ENCODE peak calls at places on chromosomes 13 and 19, in ten cellular contexts. One of them, this sample, is unnamed.

GRCh38 chr19:42242512-42243409 is at the start of gene GSK3A:
- DNase-seq in ovary: peak; percentile 96
- DNase-seq in IMR-90: peak; percentile 99
- DNase-seq in K562: peak; percentile 99
- DNase-seq in tibial nerve: peak; percentile 98
- DNase-seq in heart left ventricle: peak; percentile 99
- DNase-seq in endothelial cell of umbilical vein: peak; percentile 99
- DNase-seq in stomach: peak; percentile 98
- DNase-seq in HepG2: peak; percentile 99
- DNase-seq in uterus: peak; percentile 98
- DNase-seq in this sample: peak; percentile 99

GRCh38 chr19:1416014-1416841 is 8.8 kb downstream of the DAZAP1 start:
- DNase-seq in stomach: no peak
- DNase-seq in tibial nerve: no peak
- DNase-seq in ovary: peak; percentile 54
- DNase-seq in endothelial cell of umbilical vein: no peak
- DNase-seq in K562: no peak
- DNase-seq in IMR-90: peak; percentile 31
- DNase-seq in uterus: no peak
- DNase-seq in HepG2: no peak
- DNase-seq in heart left ventricle: no peak
- DNase-seq in this sample: no peak

GRCh38 chr13:50731400-50731799 is 112.1 kb downstream of the DLEU7 start:
- DNase-seq in K562: no peak
- DNase-seq in endothelial cell of umbilical vein: peak; percentile 82
- DNase-seq in HepG2: no peak
- DNase-seq in IMR-90: peak; percentile 54
- DNase-seq in heart left ventricle: no peak
- DNase-seq in ovary: no peak
- DNase-seq in tibial nerve: no peak
- DNase-seq in uterus: no peak
- DNase-seq in stomach: no peak
- DNase-seq in this sample: no peak

GRCh38 chr13:113964251-113964995 is 9.5 kb downstream of the C13orf46 start:
- DNase-seq in tibial nerve: no peak
- DNase-seq in endothelial cell of umbilical vein: no peak
- DNase-seq in K562: no peak
- DNase-seq in uterus: no peak
- DNase-seq in ovary: peak; percentile 9
- DNase-seq in heart left ventricle: peak; percentile 16
- DNase-seq in stomach: no peak
- DNase-seq in HepG2: no peak
- DNase-seq in IMR-90: no peak
- DNase-seq in this sample: no peak

GRCh38 chr19:45934551-45935230 is 20.1 kb upstream of the NANOS2 start:
- DNase-seq in ovary: no peak
- DNase-seq in uterus: no peak
- DNase-seq in HepG2: no peak
- DNase-seq in tibial nerve: no peak
- DNase-seq in endothelial cell of umbilical vein: no peak
- DNase-seq in K562: peak; percentile 35
- DNase-seq in heart left ventricle: no peak
- DNase-seq in IMR-90: no peak
- DNase-seq in stomach: no peak
- DNase-seq in this sample: no peak

GRCh38 chr13:95698047-95698749 is 21.3 kb downstream of the DNAJC3 start:
- DNase-seq in IMR-90: peak; percentile 17
- DNase-seq in K562: no peak
- DNase-seq in HepG2: no peak
- DNase-seq in endothelial cell of umbilical vein: no peak
- DNase-seq in stomach: no peak
- DNase-seq in tibial nerve: no peak
- DNase-seq in heart left ventricle: no peak
- DNase-seq in uterus: no peak
- DNase-seq in ovary: no peak
- DNase-seq in this sample: no peak

GRCh38 chr19:49361438-49362047 is 673 bp downstream of the TEAD2 start:
- DNase-seq in HepG2: peak; percentile 70
- DNase-seq in tibial nerve: peak; percentile 55
- DNase-seq in ovary: peak; percentile 93
- DNase-seq in uterus: peak; percentile 91
- DNase-seq in heart left ventricle: peak; percentile 88
- DNase-seq in endothelial cell of umbilical vein: peak; percentile 92
- DNase-seq in K562: peak; percentile 88
- DNase-seq in IMR-90: peak; percentile 80
- DNase-seq in stomach: peak; percentile 80
- DNase-seq in this sample: no peak

GRCh38 chr19:32201661-32202060 is 143.7 kb upstream of the ZNF507 start:
- DNase-seq in stomach: no peak
- DNase-seq in IMR-90: no peak
- DNase-seq in HepG2: no peak
- DNase-seq in ovary: no peak
- DNase-seq in tibial nerve: no peak
- DNase-seq in heart left ventricle: no peak
- DNase-seq in uterus: no peak
- DNase-seq in endothelial cell of umbilical vein: peak; percentile 61
- DNase-seq in K562: no peak
- DNase-seq in this sample: no peak

GRCh38 chr13:34521166-34521565 is 420.9 kb upstream of the NBEA start:
- DNase-seq in heart left ventricle: no peak
- DNase-seq in endothelial cell of umbilical vein: no peak
- DNase-seq in K562: no peak
- DNase-seq in stomach: no peak
- DNase-seq in ovary: no peak
- DNase-seq in IMR-90: no peak
- DNase-seq in uterus: no peak
- DNase-seq in HepG2: no peak
- DNase-seq in tibial nerve: no peak
- DNase-seq in this sample: no peak

GRCh38 chr13:114042066-114042815 is 68.4 kb upstream of the C13orf46 start:
- DNase-seq in K562: no peak
- DNase-seq in endothelial cell of umbilical vein: no peak
- DNase-seq in heart left ventricle: no peak
- DNase-seq in ovary: no peak
- DNase-seq in stomach: no peak
- DNase-seq in tibial nerve: no peak
- DNase-seq in IMR-90: no peak
- DNase-seq in HepG2: no peak
- DNase-seq in uterus: no peak
- DNase-seq in this sample: no peak

GRCh38 chr13:65656740-65657329 is 1573.3 kb downstream of the PCDH9 start:
- DNase-seq in stomach: no peak
- DNase-seq in IMR-90: peak; percentile 30
- DNase-seq in heart left ventricle: no peak
- DNase-seq in uterus: no peak
- DNase-seq in endothelial cell of umbilical vein: peak; percentile 30
- DNase-seq in K562: no peak
- DNase-seq in HepG2: no peak
- DNase-seq in tibial nerve: no peak
- DNase-seq in ovary: no peak
- DNase-seq in this sample: no peak

GRCh38 chr13:23667750-23668149 is 97.5 kb downstream of the TNFRSF19 start:
- DNase-seq in endothelial cell of umbilical vein: no peak
- DNase-seq in ovary: no peak
- DNase-seq in heart left ventricle: no peak
- DNase-seq in HepG2: no peak
- DNase-seq in tibial nerve: no peak
- DNase-seq in K562: peak; percentile 7
- DNase-seq in IMR-90: no peak
- DNase-seq in stomach: no peak
- DNase-seq in uterus: no peak
- DNase-seq in this sample: no peak
- TF ChIP-seq CTCF in endothelial cell of umbilical vein: no peak
- TF ChIP-seq CTCF in ovary: no peak
- TF ChIP-seq CTCF in heart left ventricle: no peak
- TF ChIP-seq CTCF in HepG2: peak; percentile 41
- TF ChIP-seq CTCF in tibial nerve: no peak
- TF ChIP-seq CTCF in K562: peak; percentile 12
- TF ChIP-seq CTCF in IMR-90: no peak
- TF ChIP-seq CTCF in stomach: no peak
- TF ChIP-seq CTCF in uterus: no peak
- TF ChIP-seq CTCF in this sample: no peak

GRCh38 chr13:77719128-77719527 is 21.6 kb downstream of the SLAIN1 start:
- DNase-seq in stomach: no peak
- DNase-seq in IMR-90: no peak
- DNase-seq in endothelial cell of umbilical vein: no peak
- DNase-seq in tibial nerve: no peak
- DNase-seq in heart left ventricle: no peak
- DNase-seq in ovary: no peak
- DNase-seq in K562: no peak
- DNase-seq in HepG2: no peak
- DNase-seq in uterus: no peak
- DNase-seq in this sample: no peak

GRCh38 chr13:77720988-77721387 is 23.5 kb downstream of the SLAIN1 start:
- DNase-seq in tibial nerve: no peak
- DNase-seq in uterus: no peak
- DNase-seq in heart left ventricle: no peak
- DNase-seq in endothelial cell of umbilical vein: no peak
- DNase-seq in HepG2: no peak
- DNase-seq in ovary: no peak
- DNase-seq in stomach: no peak
- DNase-seq in IMR-90: no peak
- DNase-seq in K562: no peak
- DNase-seq in this sample: no peak

GRCh38 chr13:77729502-77730221 is 32.2 kb downstream of the SLAIN1 start:
- DNase-seq in tibial nerve: no peak
- DNase-seq in endothelial cell of umbilical vein: no peak
- DNase-seq in HepG2: no peak
- DNase-seq in IMR-90: no peak
- DNase-seq in stomach: no peak
- DNase-seq in K562: no peak
- DNase-seq in heart left ventricle: no peak
- DNase-seq in ovary: no peak
- DNase-seq in uterus: no peak
- DNase-seq in this sample: no peak

GRCh38 chr13:77728265-77728966 is 30.9 kb downstream of the SLAIN1 start:
- DNase-seq in tibial nerve: no peak
- DNase-seq in stomach: no peak
- DNase-seq in ovary: no peak
- DNase-seq in HepG2: no peak
- DNase-seq in K562: no peak
- DNase-seq in uterus: no peak
- DNase-seq in IMR-90: no peak
- DNase-seq in endothelial cell of umbilical vein: no peak
- DNase-seq in heart left ventricle: no peak
- DNase-seq in this sample: no peak

GRCh38 chr13:77724092-77724491 is 26.6 kb downstream of the SLAIN1 start:
- DNase-seq in endothelial cell of umbilical vein: no peak
- DNase-seq in K562: no peak
- DNase-seq in stomach: no peak
- DNase-seq in IMR-90: no peak
- DNase-seq in tibial nerve: no peak
- DNase-seq in heart left ventricle: no peak
- DNase-seq in ovary: no peak
- DNase-seq in HepG2: no peak
- DNase-seq in uterus: no peak
- DNase-seq in this sample: no peak
- H3K36me3 ChIP-seq in endothelial cell of umbilical vein: no peaks in the 10 kb centered on the region
- H3K36me3 ChIP-seq in K562: no peaks in the 10 kb centered on the region
- H3K36me3 ChIP-seq in stomach: no peaks in the 10 kb centered on the region
- H3K36me3 ChIP-seq in IMR-90: no peaks in the 10 kb centered on the region
- H3K36me3 ChIP-seq in tibial nerve: no peaks in the 10 kb centered on the region
- H3K36me3 ChIP-seq in heart left ventricle: peaks cover 3% of the 10 kb centered on the region
- H3K36me3 ChIP-seq in ovary: no peaks in the 10 kb centered on the region
- H3K36me3 ChIP-seq in HepG2: no peaks in the 10 kb centered on the region
- H3K36me3 ChIP-seq in uterus: no peaks in the 10 kb centered on the region
- H3K36me3 ChIP-seq in this sample: no peaks in the 10 kb centered on the region

GRCh38 chr19:30555075-30555787 is 183.0 kb downstream of the ZNF536 start:
- DNase-seq in tibial nerve: no peak
- DNase-seq in ovary: no peak
- DNase-seq in IMR-90: no peak
- DNase-seq in uterus: no peak
- DNase-seq in stomach: no peak
- DNase-seq in HepG2: no peak
- DNase-seq in endothelial cell of umbilical vein: no peak
- DNase-seq in K562: no peak
- DNase-seq in heart left ventricle: no peak
- DNase-seq in this sample: no peak

GRCh38 chr19:30547192-30547591 is 175.0 kb downstream of the ZNF536 start:
- DNase-seq in heart left ventricle: no peak
- DNase-seq in HepG2: no peak
- DNase-seq in IMR-90: no peak
- DNase-seq in K562: no peak
- DNase-seq in ovary: no peak
- DNase-seq in stomach: no peak
- DNase-seq in tibial nerve: no peak
- DNase-seq in uterus: no peak
- DNase-seq in endothelial cell of umbilical vein: no peak
- DNase-seq in this sample: no peak

GRCh38 chr19:30552593-30552992 is 180.4 kb downstream of the ZNF536 start:
- DNase-seq in stomach: no peak
- DNase-seq in IMR-90: no peak
- DNase-seq in uterus: no peak
- DNase-seq in endothelial cell of umbilical vein: no peak
- DNase-seq in K562: no peak
- DNase-seq in tibial nerve: no peak
- DNase-seq in heart left ventricle: no peak
- DNase-seq in ovary: no peak
- DNase-seq in HepG2: no peak
- DNase-seq in this sample: no peak

GRCh38 chr19:30549151-30549550 is 177.0 kb downstream of the ZNF536 start:
- DNase-seq in tibial nerve: no peak
- DNase-seq in HepG2: no peak
- DNase-seq in K562: no peak
- DNase-seq in uterus: no peak
- DNase-seq in stomach: no peak
- DNase-seq in endothelial cell of umbilical vein: no peak
- DNase-seq in heart left ventricle: no peak
- DNase-seq in ovary: no peak
- DNase-seq in IMR-90: no peak
- DNase-seq in this sample: no peak

GRCh38 chr19:30551271-30551670 is 179.1 kb downstream of the ZNF536 start:
- DNase-seq in HepG2: no peak
- DNase-seq in heart left ventricle: no peak
- DNase-seq in endothelial cell of umbilical vein: no peak
- DNase-seq in stomach: no peak
- DNase-seq in ovary: no peak
- DNase-seq in uterus: no peak
- DNase-seq in tibial nerve: no peak
- DNase-seq in IMR-90: no peak
- DNase-seq in K562: no peak
- DNase-seq in this sample: no peak
- TF ChIP-seq POLR2A in HepG2: no peak
- TF ChIP-seq POLR2A in heart left ventricle: no peak
- TF ChIP-seq POLR2A in endothelial cell of umbilical vein: no peak
- TF ChIP-seq POLR2A in stomach: no peak
- TF ChIP-seq POLR2A in ovary: no peak
- TF ChIP-seq POLR2A in uterus: no peak
- TF ChIP-seq POLR2A in tibial nerve: no peak
- TF ChIP-seq POLR2A in IMR-90: no peak
- TF ChIP-seq POLR2A in K562: no peak
- TF ChIP-seq POLR2A in this sample: no peak

DNA sequence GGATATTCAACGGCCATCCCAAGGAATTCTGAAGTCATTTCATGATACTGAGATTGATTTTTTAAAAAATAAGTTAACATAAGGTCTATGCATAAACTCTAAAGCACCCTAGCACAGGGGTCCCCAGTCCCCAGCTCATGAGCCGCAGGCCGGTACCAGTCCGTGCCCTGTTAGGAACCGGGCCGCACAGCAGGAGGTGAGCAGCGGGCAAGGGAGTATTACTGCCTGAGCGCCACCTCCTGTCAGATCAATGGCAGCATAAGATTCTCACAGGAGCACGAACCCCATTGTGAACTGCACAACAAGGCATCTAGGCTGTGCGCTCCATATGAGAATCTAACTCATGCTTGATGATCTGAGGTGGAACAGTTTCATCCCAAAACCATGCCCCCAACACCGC is 31.0 kb downstream of the RCBTB1 start:
- DNase-seq in uterus: no peak
- DNase-seq in ovary: no peak
- DNase-seq in endothelial cell of umbilical vein: no peak
- DNase-seq in HepG2: no peak
- DNase-seq in IMR-90: no peak
- DNase-seq in K562: no peak
- DNase-seq in tibial nerve: no peak
- DNase-seq in stomach: no peak
- DNase-seq in heart left ventricle: no peak
- DNase-seq in this sample: no peak
- TF ChIP-seq CTCF in uterus: no peak
- TF ChIP-seq CTCF in ovary: no peak
- TF ChIP-seq CTCF in endothelial cell of umbilical vein: no peak
- TF ChIP-seq CTCF in HepG2: peak; percentile 44
- TF ChIP-seq CTCF in IMR-90: no peak
- TF ChIP-seq CTCF in K562: no peak
- TF ChIP-seq CTCF in tibial nerve: no peak
- TF ChIP-seq CTCF in stomach: no peak
- TF ChIP-seq CTCF in heart left ventricle: no peak
- TF ChIP-seq CTCF in this sample: no peak

This sample was measured in vagina.